ENCODE peak calls at places on chromosomes 12 and 14, in ten cellular contexts. E is mammary epithelial cell, G is heart right ventricle, R is AG04450, D is GM23338, P is esophagus squamous epithelium, N is mesendoderm, K is brain microvascular endothelial cell, U is prostate gland, W is left ventricle myocardium inferior. J is an unnamed sample.

GRCh38 chr12:75315518-75315917 is 14.6 kb downstream of the CAPS2 start:
- DNase-seq in D (no peak), R (no peak), P (no peak), N (peak; percentile 6), E (no peak), G (no peak), K (peak; percentile 71), U (no peak), W (no peak), J (no peak)

GRCh38 chr12:12219664-12220063 is 47.2 kb downstream of the LRP6 start:
- DNase-seq in N (no peak), U (no peak), R (no peak), E (no peak), P (no peak), D (no peak), G (no peak), W (no peak), K (no peak), J (no peak)

GRCh38 chr12:26273811-26274210 is 78.4 kb downstream of the SSPN start:
- DNase-seq in W (peak; percentile 31), U (no peak), R (no peak), N (peak; percentile 82), K (no peak), E (no peak), P (no peak), G (no peak), D (no peak), J (no peak)

GRCh38 chr14:83706555-83706954 is 1823.4 kb upstream of the FLRT2 start:
- DNase-seq in R (peak; percentile 7), U (no peak), K (no peak), D (peak; percentile 93), W (no peak), G (no peak), E (no peak), P (no peak), N (peak; percentile 82), J (no peak)

GRCh38 chr12:89859513-89860220 is 151.0 kb upstream of the ATP2B1 start:
- DNase-seq in K (no peak), E (peak; percentile 17), G (no peak), W (no peak), P (no peak), R (no peak), N (no peak), D (no peak), U (no peak), J (no peak)

GRCh38 chr12:106327256-106327852 is 24.8 kb downstream of the TCP11L2 start:
- DNase-seq in D (no peak), E (no peak), W (no peak), N (no peak), R (no peak), G (no peak), K (no peak), U (no peak), P (no peak), J (no peak)

GRCh38 chr14:100066984-100067383 is 1.8 kb downstream of the EVL start:
- DNase-seq in G (no peak), P (no peak), R (no peak), U (no peak), K (no peak), E (no peak), N (no peak), W (no peak), D (no peak), J (no peak)

GRCh38 chr14:22252591-22253178 is 336.3 kb downstream of the DAD1 start:
- DNase-seq in G (peak; percentile 12), E (no peak), N (no peak), K (no peak), D (no peak), W (no peak), U (no peak), R (no peak), P (no peak), J (no peak)

GRCh38 chr14:96224480-96225096 is 19.9 kb downstream of the BDKRB2 start:
- DNase-seq in E (peak; percentile 48), W (no peak), G (no peak), D (no peak), N (no peak), R (no peak), P (no peak), K (no peak), U (no peak), J (peak; percentile 69)

DNA sequence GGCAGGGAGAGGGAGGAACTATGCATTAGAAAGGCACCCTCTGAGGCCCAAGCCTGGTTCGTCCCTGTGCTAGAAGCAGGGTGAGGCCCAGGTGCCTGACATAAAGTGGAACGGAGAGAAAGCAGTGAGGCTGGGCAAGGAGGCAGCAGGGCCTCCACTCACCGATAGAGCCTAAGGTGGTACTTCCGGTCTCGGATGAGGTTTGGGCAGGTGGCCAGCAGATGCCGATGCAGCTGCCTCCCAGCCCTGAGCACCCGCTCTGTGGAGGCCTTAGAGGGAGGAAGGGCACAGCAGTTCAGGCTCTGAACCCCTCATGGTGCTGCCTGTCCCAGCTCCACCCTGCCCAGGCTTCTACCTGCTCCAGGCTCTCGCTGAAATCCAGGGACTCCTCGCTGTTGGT is 7.1 kb downstream of the RAPGEF3 start:
- DNase-seq in D (no peak), E (no peak), K (no peak), G (no peak), U (no peak), R (no peak), P (no peak), W (no peak), N (no peak), J (peak; percentile 58)
- H3K27ac ChIP-seq in D (no peak overlapping the region), E (peak overlapping the region; percentile 94), K (no peak overlapping the region), G (no peak overlapping the region), U (no peak overlapping the region), R (no peak overlapping the region), P (no peak overlapping the region), W (peak overlapping the region; percentile 90), N (no peak overlapping the region), J (peak overlapping the region; percentile 98)

GRCh38 chr14:23580152-23580926 is 1.7 kb upstream of the JPH4 start:
- DNase-seq in N (no peak), U (no peak), G (no peak), K (no peak), W (no peak), R (no peak), D (no peak), P (no peak), E (no peak), J (no peak)

GRCh38 chr14:23578560-23579310 is at the start of gene JPH4:
- DNase-seq in E (no peak), R (no peak), U (no peak), W (no peak), G (no peak), K (no peak), P (no peak), N (no peak), D (peak; percentile 79), J (no peak)

GRCh38 chr14:23579739-23580138 is 1.1 kb upstream of the JPH4 start:
- DNase-seq in U (no peak), W (no peak), P (no peak), K (no peak), G (no peak), D (no peak), N (no peak), E (no peak), R (no peak), J (no peak)

GRCh38 chr14:23577710-23578392 is 739 bp downstream of the JPH4 start:
- DNase-seq in N (no peak), W (no peak), R (no peak), K (no peak), D (peak; percentile 83), P (no peak), U (no peak), E (no peak), G (no peak), J (no peak)

DNA sequence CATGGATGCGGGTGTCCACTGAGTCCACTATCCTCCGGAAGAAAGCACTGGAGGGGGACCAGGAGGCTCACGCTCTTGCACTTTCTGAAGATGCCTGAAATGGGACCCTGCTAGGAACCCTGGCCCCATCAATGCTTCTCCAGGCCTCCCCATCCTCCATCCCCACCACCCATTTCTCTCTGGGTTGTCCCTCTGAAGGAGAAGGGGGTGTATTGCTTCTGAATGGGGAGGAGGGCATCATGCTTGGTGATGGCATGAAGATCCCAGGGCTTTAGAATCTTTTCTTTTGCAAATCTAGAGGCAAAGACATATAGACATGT is 681 bp upstream of the JPH4 start:
- DNase-seq in P (no peak), R (no peak), D (no peak), W (no peak), G (no peak), E (no peak), U (no peak), N (no peak), K (no peak), J (no peak)
- H3K4me3 ChIP-seq in P (no peak overlapping the region), R (no peak overlapping the region), D (peak overlapping the region; percentile 90), W (no peak overlapping the region), G (no peak overlapping the region), E (no peak overlapping the region), U (no peak overlapping the region), N (no peak overlapping the region), K (no peak overlapping the region), J (no peak overlapping the region)

GRCh38 chr14:34496679-34497513 is 34.9 kb upstream of the SPTSSA start:
- DNase-seq in K (peak; percentile 100), D (peak; percentile 76), G (peak; percentile 82), R (peak; percentile 98), N (peak; percentile 97), U (peak; percentile 73), P (peak; percentile 7), W (peak; percentile 76), E (peak; percentile 98), J (peak; percentile 89)
- H3K27ac ChIP-seq in K (peak overlapping the region; percentile 96), D (peak overlapping the region; percentile 34), G (peak overlapping the region; percentile 79), R (peak overlapping the region; percentile 96), N (no peak overlapping the region), U (peak overlapping the region; percentile 60), P (peak overlapping the region; percentile 83), W (peak overlapping the region; percentile 84), E (peak overlapping the region; percentile 89), J (peak overlapping the region; percentile 66)

DNA sequence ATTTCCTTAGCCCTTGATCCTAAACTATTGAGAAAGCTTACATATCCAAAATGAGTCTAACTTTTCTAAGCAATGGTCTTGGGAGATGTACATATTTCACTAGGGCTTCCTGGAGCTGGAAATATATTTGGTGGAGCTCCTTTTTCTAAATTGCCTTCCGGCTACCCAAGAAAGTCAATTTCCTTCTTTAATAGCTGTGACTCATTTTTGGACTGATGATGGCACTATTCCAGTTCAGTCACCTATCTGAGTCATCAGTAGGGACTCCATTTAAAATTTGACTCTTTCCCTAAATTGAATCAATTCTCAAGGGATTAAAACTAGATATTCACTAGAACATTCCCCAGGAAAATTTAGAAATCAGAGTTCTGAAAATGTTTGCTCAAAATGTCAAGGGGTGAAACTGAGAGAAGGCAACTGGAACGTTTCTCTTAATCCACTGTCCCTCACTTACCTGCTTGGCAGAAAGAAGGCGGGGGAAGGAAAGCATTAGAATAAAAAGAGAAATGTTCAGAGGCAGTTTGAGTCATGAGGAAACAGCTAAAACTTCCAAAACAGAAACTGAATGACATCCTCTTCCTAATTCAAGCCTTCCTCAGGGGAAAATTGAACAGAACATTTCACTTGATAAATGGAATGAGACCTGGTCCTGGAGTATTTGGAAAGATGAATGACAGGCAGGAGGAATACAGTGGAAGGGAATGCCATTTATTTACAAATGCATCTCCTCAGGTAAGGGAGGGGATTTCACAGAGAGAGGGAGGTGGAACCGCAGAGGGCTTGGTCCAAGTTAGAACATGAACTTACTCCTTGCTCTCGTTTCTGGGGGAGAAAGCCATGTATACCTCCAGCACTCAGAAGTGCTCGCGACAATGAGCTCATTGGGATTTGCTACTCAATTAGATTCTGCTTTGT is 91.2 kb downstream of the RGS6 start:
- DNase-seq in P (no peak), W (no peak), N (no peak), U (no peak), G (no peak), D (peak; percentile 15), R (no peak), E (peak; percentile 62), K (no peak), J (no peak)
- H3K4me3 ChIP-seq in P (no peak overlapping the region), W (no peak overlapping the region), N (no peak overlapping the region), U (no peak overlapping the region), G (no peak overlapping the region), D (peak overlapping the region; percentile 9), R (no peak overlapping the region), E (no peak overlapping the region), K (no peak overlapping the region), J (no peak overlapping the region)